ENCODE peak calls at places on chromosomes 6 and 20, in four cellular contexts. H is H1, I is H9, E is mesenchymal stem cell. M is an unnamed sample.

GRCh38 chr20:52439385-52439784 is 247.8 kb upstream of the ZFP64 start:
- DNase-seq in H (no peak), I (no peak), E (no peak), M (no peak)

GRCh38 chr6:37781788-37782187 is 37.7 kb upstream of the ZFAND3 start:
- DNase-seq in H (no peak), I (no peak), E (no peak), M (no peak)

GRCh38 chr6:126170875-126171489 is 168.9 kb upstream of the CENPW start:
- DNase-seq in H (no peak), I (no peak), E (peak; percentile 34), M (no peak)

GRCh38 chr20:48791666-48792071 is 36.1 kb downstream of the PREX1 start:
- DNase-seq in H (no peak), I (no peak), E (no peak), M (no peak)

GRCh38 chr6:125104425-125104824 is 49.1 kb upstream of the TPD52L1 start:
- DNase-seq in H (no peak), I (no peak), E (peak; percentile 74), M (peak; percentile 48)

GRCh38 chr20:48760403-48760889 is 67.4 kb downstream of the PREX1 start:
- DNase-seq in H (no peak), I (no peak), E (no peak), M (no peak)

GRCh38 chr6:70709826-70710225 is 42.1 kb downstream of the SMAP1 start:
- DNase-seq in H (no peak), I (no peak), E (peak; percentile 79), M (no peak)

GRCh38 chr20:31476648-31477220 is 1.6 kb downstream of the REM1 start:
- DNase-seq in H (no peak), I (no peak), E (no peak), M (no peak)

GRCh38 chr6:140661691-140662090 is 1287.2 kb upstream of the CITED2 start:
- DNase-seq in H (no peak), I (no peak), E (no peak), M (no peak)

GRCh38 chr20:46150982-46151381 is 32.9 kb downstream of the CD40 start:
- DNase-seq in H (no peak), I (no peak), E (no peak), M (no peak)

GRCh38 chr20:37596890-37597539 is 69.3 kb upstream of the BLCAP start:
- DNase-seq in H (no peak), I (no peak), E (no peak), M (no peak)

DNA sequence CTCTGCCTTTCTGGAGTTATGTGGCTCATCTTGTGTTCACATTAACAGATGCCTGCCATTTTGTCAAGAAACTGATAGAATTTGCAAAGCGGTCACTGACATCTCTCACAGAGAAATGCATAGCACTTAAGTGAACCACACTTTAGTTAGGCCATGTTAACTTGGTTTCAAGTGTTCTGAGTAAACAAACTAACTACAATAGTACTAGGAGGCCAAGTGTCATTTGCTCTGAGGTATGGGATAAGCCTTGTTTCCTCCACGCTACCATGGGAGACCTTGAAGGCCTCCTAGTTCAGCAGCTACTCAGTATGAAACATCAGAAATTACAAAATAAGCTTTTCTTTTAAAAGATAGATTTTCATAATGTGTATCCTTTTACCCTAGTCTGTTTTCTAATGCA is 143.5 kb upstream of the MARCKS start:
- DNase-seq in H (no peak), I (no peak), E (peak; percentile 69), M (no peak)
- H2BK12ac ChIP-seq in H (no peak overlapping the region), I (no peak overlapping the region), E (no peak overlapping the region), M (no peak overlapping the region)

DNA sequence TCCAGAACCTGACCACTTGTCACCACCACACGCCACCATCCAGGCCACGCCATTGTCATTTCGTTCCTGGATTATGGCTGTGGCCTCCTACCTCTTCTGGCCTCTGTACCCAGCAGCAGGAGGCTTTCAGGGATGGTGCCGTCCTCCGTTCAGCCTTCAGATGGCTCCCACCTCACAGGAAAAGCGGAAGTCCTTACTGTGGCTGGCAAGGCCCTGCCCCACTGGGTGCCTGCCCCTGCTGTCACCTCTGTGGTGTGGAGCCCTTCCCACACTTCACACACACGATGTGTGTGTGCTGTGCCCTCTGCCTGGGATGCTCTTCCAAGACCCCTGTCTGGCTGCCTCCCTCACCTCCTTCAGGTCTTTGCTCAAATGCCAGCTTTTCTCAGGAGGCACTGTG is 69.4 kb downstream of the INSM1 start:
- DNase-seq in H (no peak), I (no peak), E (no peak), M (no peak)
- H2BK12ac ChIP-seq in H (no peak overlapping the region), I (no peak overlapping the region), E (no peak overlapping the region), M (no peak overlapping the region)

DNA sequence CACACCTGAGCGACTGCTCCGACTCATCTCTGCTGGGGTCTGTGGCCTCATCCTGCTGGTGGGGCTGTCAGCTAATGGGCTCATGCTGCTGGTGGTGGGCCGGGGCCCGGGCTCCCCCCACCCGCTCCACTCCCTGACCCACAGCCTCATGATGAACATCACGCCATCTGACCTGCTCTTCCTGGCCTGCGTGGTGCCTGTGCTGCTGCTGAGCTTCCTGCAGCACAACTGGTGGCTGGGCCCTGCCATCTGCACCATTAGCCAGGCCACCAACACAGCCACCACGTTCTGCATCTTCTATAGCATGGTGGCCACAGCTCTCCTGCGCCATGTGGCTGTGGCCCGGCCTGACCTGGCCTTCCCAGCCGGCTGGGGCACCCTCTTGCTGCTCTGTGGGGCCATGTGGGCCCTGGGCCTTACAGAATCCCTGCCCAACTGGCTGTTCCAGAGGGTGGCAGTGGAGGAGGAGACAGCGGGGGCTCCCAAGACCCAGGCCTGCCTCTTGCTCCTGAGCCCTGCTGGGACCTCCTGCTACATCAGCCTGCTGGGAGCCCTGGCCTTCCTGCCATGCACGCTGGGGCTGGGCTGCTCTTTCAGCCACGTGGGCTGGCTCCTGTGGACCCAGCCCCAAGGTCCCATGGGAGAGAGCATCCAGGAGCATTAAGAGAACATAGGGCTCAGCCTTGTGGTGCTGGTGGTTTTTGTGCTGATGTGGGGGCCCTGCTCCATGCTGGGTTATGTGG is 39.6 kb downstream of the RAB44 start:
- DNase-seq in H (no peak), I (no peak), E (no peak), M (no peak)
- H2BK12ac ChIP-seq in H (no peak overlapping the region), I (no peak overlapping the region), E (no peak overlapping the region), M (no peak overlapping the region)

DNA sequence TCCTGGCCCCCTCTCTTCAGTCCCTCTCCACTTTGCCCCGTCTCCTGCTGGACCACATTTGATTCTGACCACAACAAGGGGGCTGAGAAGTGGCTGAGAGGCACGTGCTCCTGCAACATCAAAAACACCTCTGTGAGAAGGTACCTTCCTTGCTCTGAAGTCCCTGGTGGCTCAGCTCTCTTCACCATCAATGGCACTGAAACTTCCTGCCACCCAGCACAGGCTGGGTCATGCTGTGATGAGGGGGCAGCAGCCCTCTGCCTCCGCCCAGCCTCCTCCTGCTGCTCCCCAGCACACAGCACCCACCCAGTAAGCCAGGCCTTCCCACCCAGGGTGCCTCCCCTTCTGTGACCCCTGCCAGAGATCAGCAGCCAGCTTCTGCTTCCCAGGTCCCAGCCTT is 10.3 kb downstream of the ZMYND8 start:
- DNase-seq in H (no peak), I (no peak), E (no peak), M (no peak)
- H2BK12ac ChIP-seq in H (peak overlapping the region; percentile 61), I (no peak overlapping the region), E (no peak overlapping the region), M (peak overlapping the region; percentile 67)

DNA sequence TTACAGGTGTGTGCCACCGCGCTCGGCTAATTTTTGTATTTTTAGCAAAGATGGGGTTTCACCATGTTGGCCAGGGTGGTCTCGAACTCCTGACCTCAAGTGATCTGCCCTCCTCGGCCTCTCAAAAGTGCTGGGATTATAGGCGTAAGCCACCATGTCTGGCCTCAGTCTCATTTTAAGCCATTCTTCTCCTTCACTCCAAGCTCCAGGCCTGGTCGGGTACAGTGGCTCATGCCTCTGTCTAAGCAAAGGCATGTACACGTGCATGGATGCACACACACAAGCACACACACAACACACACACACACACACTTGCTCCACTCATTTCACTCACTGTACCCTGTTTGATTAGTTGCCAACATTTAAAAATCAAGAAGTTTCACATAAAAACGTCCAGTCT is 7.7 kb upstream of the PARD6B start:
- DNase-seq in H (no peak), I (no peak), E (no peak), M (no peak)
- H2BK12ac ChIP-seq in H (no peak overlapping the region), I (no peak overlapping the region), E (no peak overlapping the region), M (no peak overlapping the region)

DNA sequence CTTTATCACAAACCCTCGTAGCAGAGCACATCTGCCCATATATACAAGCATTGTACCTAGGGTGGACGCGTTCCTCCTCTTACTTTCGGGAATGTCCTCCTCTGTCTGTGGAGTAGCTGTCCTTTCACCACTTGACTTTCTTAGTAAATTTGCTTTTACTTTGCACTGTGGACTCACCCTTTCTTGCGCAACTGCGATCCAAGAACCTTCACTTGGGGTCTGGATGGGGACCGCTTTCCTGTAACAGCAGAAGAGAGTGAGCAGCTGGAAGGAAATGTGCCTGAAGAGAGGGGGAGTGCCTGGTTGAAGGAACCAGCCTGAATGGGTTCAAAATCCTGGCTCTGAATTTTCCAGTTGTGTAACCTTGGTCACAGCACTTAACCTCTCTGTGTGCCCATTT is 40.0 kb upstream of the PMEPA1 start:
- DNase-seq in H (no peak), I (no peak), E (no peak), M (no peak)
- H2BK12ac ChIP-seq in H (no peak overlapping the region), I (no peak overlapping the region), E (no peak overlapping the region), M (no peak overlapping the region)

DNA sequence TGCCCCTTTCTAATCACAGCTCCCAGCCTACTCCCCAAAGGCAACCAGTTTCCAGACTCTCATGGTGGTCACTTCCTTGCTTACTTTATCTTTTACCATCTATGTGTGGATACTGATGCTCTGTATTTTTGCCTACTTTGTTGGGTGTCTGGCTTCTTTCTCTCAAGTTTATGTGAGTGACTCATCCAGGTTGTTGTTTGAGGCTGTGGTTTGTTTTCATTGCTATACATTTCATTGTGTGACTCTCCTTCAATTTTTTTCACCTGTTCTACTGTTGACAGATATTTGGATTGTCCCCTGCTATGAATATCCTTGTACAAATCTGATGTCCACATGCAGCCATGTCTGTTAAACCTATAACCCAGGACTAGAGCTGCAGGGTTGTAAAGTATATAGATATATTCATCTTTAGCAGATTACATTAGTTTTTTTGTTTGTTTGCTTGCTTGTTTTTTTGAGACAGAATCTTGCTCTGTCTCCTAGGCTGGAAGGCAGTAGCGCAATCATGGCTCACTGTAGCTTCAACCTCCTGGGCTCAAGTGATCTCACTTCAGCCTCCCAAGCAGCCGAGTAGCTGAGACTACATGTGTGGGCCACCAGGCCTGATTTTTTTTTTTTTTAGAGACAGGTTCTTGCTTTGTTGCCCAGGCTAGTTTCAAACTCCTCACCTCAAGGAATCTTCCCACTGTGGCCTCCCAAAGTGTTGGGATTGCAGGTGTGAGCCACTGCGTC is 72.9 kb upstream of the EEF1E1 start:
- DNase-seq in H (no peak), I (no peak), E (no peak), M (no peak)
- H2BK12ac ChIP-seq in H (no peak overlapping the region), I (no peak overlapping the region), E (no peak overlapping the region), M (no peak overlapping the region)

M was measured in neuronal stem cell.